ENCODE peak calls at places on chromosome X, in ten cellular contexts. W is heart right ventricle, L is neural crest cell, C is IMR-90, P is RWPE1, K is astrocyte, N is fibroblast of the aortic adventitia, D is cardiac fibroblast, O is ovary, J is GM10248. Y is an unnamed sample.
A peak's percentile ranks its signal among the peaks of the same experiment; 100 is the strongest.

GRCh38 chrX:7047951-7048350 is 99.6 kb upstream of the STS start:
- DNase-seq in P (no peak), W (no peak), D (no peak), K (no peak), J (no peak), O (no peak), C (no peak), N (no peak), L (no peak), Y (no peak)

GRCh38 chrX:68936608-68937007 is 107.8 kb downstream of the EFNB1 start:
- DNase-seq in K (peak; percentile 91), J (no peak), W (no peak), D (peak; percentile 73), C (peak; percentile 92), P (peak; percentile 52), L (no peak), O (no peak), N (peak; percentile 82), Y (no peak)

GRCh38 chrX:40073439-40074054 is 24.2 kb downstream of the BCOR start:
- DNase-seq in D (no peak), W (no peak), J (no peak), O (no peak), C (no peak), L (no peak), P (no peak), N (no peak), K (no peak), Y (no peak)

GRCh38 chrX:103304705-103305104 is 6.1 kb downstream of the BEX2 start:
- DNase-seq in K (no peak), J (no peak), L (no peak), D (no peak), P (no peak), C (no peak), W (no peak), O (no peak), N (no peak), Y (no peak)

GRCh38 chrX:20519826-20520225 is 253.1 kb upstream of the RPS6KA3 start:
- DNase-seq in W (no peak), L (no peak), K (no peak), D (peak; percentile 48), C (no peak), P (no peak), O (no peak), N (no peak), J (no peak), Y (no peak)

GRCh38 chrX:134239016-134239415 is 2.0 kb downstream of the CCDC160 start:
- DNase-seq in J (no peak), P (no peak), L (no peak), C (no peak), N (no peak), O (no peak), K (no peak), W (no peak), D (no peak), Y (no peak)

GRCh38 chrX:46298821-46299220 is 246.4 kb downstream of the ZNF674 start:
- DNase-seq in N (peak; percentile 20), K (peak; percentile 73), J (no peak), P (no peak), O (no peak), C (peak; percentile 28), D (no peak), W (no peak), L (no peak), Y (no peak)

GRCh38 chrX:23334536-23334870 is at the start of gene PTCHD1:
- DNase-seq in J (no peak), O (no peak), W (no peak), P (no peak), K (no peak), C (no peak), L (no peak), N (no peak), D (no peak), Y (peak; percentile 5)

GRCh38 chrX:20637351-20637750 is 370.6 kb upstream of the RPS6KA3 start:
- DNase-seq in C (no peak), W (no peak), N (no peak), O (no peak), K (peak; percentile 53), D (no peak), J (no peak), P (no peak), L (no peak), Y (no peak)

GRCh38 chrX:144219035-144219434 is 335.2 kb downstream of the UBE2NL start:
- DNase-seq in J (no peak), D (no peak), N (no peak), W (no peak), L (no peak), K (no peak), P (peak; percentile 1), O (no peak), C (no peak), Y (no peak)

DNA sequence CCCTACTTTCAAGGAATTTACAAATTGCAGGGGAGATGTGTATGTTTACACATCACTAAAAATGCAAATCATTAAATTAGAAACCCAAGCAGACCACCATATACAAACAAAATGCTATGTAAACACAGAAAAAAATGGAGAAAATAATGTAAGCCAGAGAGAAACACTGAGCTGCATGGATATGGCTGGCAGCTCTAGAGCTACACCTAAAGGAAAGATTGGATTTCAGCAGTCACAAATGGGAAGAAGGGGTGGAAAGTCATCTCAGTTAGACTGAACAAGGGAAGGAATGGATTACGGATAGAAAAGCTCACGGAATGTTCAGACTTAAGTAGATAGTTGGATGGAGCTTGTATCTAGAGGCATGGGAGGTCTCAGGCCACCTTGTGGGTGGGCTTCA is 186.3 kb downstream of the MOSPD2 start:
- DNase-seq in D (no peak), N (no peak), C (no peak), O (no peak), K (no peak), W (no peak), L (no peak), P (no peak), J (no peak), Y (no peak)
- TF ChIP-seq CTCF in D (no peak), N (no peak), C (peak; percentile 35), O (no peak), K (no peak), W (no peak), L (no peak), P (no peak), J (no peak), Y (no peak)

GRCh38 chrX:119186763-119187162 is 49.3 kb upstream of the PGRMC1 start:
- DNase-seq in L (no peak), D (no peak), C (no peak), W (no peak), O (no peak), N (no peak), P (no peak), J (no peak), K (no peak), Y (no peak)

GRCh38 chrX:119187298-119187697 is 48.8 kb upstream of the PGRMC1 start:
- DNase-seq in W (no peak), N (no peak), D (no peak), K (no peak), L (no peak), P (no peak), O (no peak), J (no peak), C (no peak), Y (no peak)

GRCh38 chrX:119177278-119177677 is 49.7 kb upstream of the KIAA1210 start:
- DNase-seq in C (no peak), O (no peak), N (no peak), D (no peak), L (no peak), W (no peak), J (no peak), K (no peak), P (no peak), Y (no peak)

GRCh38 chrX:119186194-119186593 is 49.9 kb upstream of the PGRMC1 start:
- DNase-seq in D (no peak), O (no peak), K (no peak), P (no peak), L (no peak), W (no peak), J (no peak), C (no peak), N (no peak), Y (no peak)

DNA sequence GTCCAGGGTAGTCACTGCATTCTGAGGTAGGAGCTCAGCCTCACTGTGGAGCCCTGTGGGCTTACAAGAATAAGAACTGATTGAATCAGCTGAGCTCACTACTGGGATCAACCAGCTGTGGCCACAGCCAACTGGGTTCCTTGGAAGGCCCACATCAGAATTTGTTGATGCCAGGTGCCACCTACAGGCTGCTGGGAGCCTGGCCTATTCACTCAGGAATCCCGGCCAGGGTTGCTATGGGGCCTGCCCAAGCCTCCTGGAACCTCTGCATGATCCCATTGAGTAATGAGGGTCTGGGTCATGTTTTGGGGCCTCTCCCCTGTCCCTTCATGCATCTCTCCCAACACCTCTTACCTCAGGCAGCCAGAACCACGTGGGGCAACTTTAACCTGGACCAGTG is 53.9 kb upstream of the KIAA1210 start:
- DNase-seq in D (peak; percentile 22), N (peak; percentile 23), K (no peak), P (peak; percentile 7), C (no peak), L (no peak), O (no peak), J (no peak), W (no peak), Y (no peak)
- TF ChIP-seq CTCF in D (peak; percentile 17), N (peak; percentile 41), K (peak; percentile 6), P (no peak), C (no peak), L (no peak), O (no peak), J (no peak), W (no peak), Y (no peak)

GRCh38 chrX:1788300-1788911 is 173.5 kb downstream of the ASMT start:
- DNase-seq in L (no peak), K (no peak), P (no peak), D (no peak), C (no peak), O (no peak), N (no peak), J (no peak), W (no peak), Y (no peak)

GRCh38 chrX:1778817-1779216 is 164.0 kb downstream of the ASMT start:
- DNase-seq in W (no peak), C (no peak), J (no peak), P (peak; percentile 22), O (no peak), N (no peak), L (no peak), K (no peak), D (no peak), Y (no peak)

GRCh38 chrX:1784773-1785172 is 169.9 kb downstream of the ASMT start:
- DNase-seq in W (no peak), C (no peak), P (no peak), D (no peak), L (no peak), K (no peak), J (no peak), N (no peak), O (no peak), Y (no peak)
- TF ChIP-seq CTCF in W (no peak), C (no peak), P (no peak), D (peak; percentile 7), L (peak; percentile 31), K (no peak), J (no peak), N (no peak), O (no peak), Y (no peak)

DNA sequence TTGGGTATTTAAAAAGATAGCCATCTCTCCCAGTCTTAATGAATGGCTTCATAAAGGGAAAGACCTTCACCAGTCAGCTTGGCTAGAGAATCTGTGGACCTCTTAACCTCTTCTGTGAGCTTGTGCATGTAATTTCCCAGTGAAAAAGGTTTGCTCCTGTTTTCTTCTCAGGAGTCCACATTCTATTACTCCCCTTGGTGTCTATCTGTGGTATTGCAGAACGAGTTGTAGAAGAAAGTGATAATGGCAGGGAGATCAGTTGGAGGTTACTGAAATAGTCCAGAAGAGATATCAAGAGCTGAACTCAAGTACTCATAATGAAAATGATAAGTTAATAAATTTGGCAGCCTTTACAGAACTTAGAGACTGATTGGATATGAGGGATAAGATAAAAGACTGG is 16.5 kb upstream of the VAMP7 start:
- DNase-seq in J (no peak), P (peak; percentile 1), O (no peak), N (peak; percentile 15), C (no peak), L (no peak), D (peak; percentile 6), W (no peak), K (no peak), Y (no peak)
- TF ChIP-seq CTCF in J (no peak), P (no peak), O (no peak), N (peak; percentile 39), C (peak; percentile 4), L (peak; percentile 35), D (peak; percentile 13), W (no peak), K (peak; percentile 9), Y (no peak)